ENCODE peak calls at places on chromosomes 6 and 20, in seven cellular contexts. O is prostate gland, D is AML-193, R is HS-5, Q is nucleus accumbens, U is DMS153, K is Kasumi-1. I is an unnamed sample.

GRCh38 chr20:37265152-37265551 is 3.5 kb upstream of the GHRH start:
- DNase-seq in Q (no peak), D (peak; percentile 97), U (no peak), R (no peak), K (peak; percentile 93), O (no peak), I (peak; percentile 42)

GRCh38 chr6:105324386-105325000 is 78.4 kb downstream of the PREP start:
- DNase-seq in D (no peak), R (no peak), O (no peak), U (no peak), Q (no peak), K (no peak), I (no peak)

GRCh38 chr6:28336284-28337024 is 506 bp upstream of the ZSCAN31 start:
- DNase-seq in R (no peak), K (peak; percentile 76), D (peak; percentile 96), U (no peak), O (peak; percentile 31), Q (no peak), I (peak; percentile 58)

GRCh38 chr6:32692019-32692418 is 25.6 kb upstream of the HLA-DQB1 start:
- DNase-seq in U (peak; percentile 65), K (no peak), D (peak; percentile 76), O (peak; percentile 33), Q (no peak), R (no peak), I (peak; percentile 78)

GRCh38 chr20:37714973-37715657 is 21.3 kb downstream of the CTNNBL1 start:
- DNase-seq in R (no peak), Q (no peak), O (no peak), U (no peak), D (peak; percentile 92), K (peak; percentile 22), I (no peak)

GRCh38 chr20:25376886-25377285 is 13.7 kb downstream of the ABHD12 start:
- DNase-seq in O (no peak), D (no peak), K (no peak), R (no peak), U (no peak), Q (no peak), I (no peak)

GRCh38 chr20:25280051-25280573 is 32.2 kb downstream of the PYGB start:
- DNase-seq in K (no peak), Q (no peak), D (no peak), R (no peak), O (peak; percentile 98), U (peak; percentile 79), I (no peak)

GRCh38 chr20:6680441-6680840 is 87.0 kb upstream of the BMP2 start:
- DNase-seq in K (no peak), O (no peak), D (no peak), R (no peak), Q (no peak), U (no peak), I (no peak)

GRCh38 chr20:17594443-17594842 is 24.6 kb downstream of the DSTN start:
- DNase-seq in D (no peak), O (peak; percentile 93), Q (no peak), K (no peak), U (no peak), R (no peak), I (no peak)

GRCh38 chr6:56995347-56995746 is 40.4 kb downstream of the BEND6 start:
- DNase-seq in Q (no peak), D (no peak), U (no peak), R (no peak), K (no peak), O (no peak), I (no peak)

GRCh38 chr20:23225407-23226060 is 125.1 kb upstream of the NXT1 start:
- DNase-seq in R (peak; percentile 87), D (peak; percentile 98), U (no peak), O (no peak), Q (no peak), K (peak; percentile 90), I (no peak)

GRCh38 chr20:47315339-47315662 is 41.2 kb downstream of the ZMYND8 start:
- DNase-seq in U (peak; percentile 14), Q (no peak), O (no peak), K (no peak), D (no peak), R (peak; percentile 95), I (no peak)

GRCh38 chr6:137724495-137725211 is 142.4 kb upstream of the TNFAIP3 start:
- DNase-seq in O (no peak), U (no peak), Q (no peak), K (no peak), R (no peak), D (no peak), I (no peak)

GRCh38 chr20:15708984-15709598 is 864.2 kb downstream of the KIF16B start:
- DNase-seq in K (peak; percentile 8), U (no peak), O (no peak), D (peak; percentile 1), R (no peak), Q (peak; percentile 14), I (peak; percentile 73)

GRCh38 chr20:2305479-2305878 is 9.7 kb downstream of the TGM3 start:
- DNase-seq in O (no peak), R (no peak), D (no peak), K (no peak), U (no peak), Q (no peak), I (no peak)

GRCh38 chr6:125942677-125943527 is 13.7 kb upstream of the HINT3 start:
- DNase-seq in O (no peak), Q (no peak), D (no peak), K (no peak), U (no peak), R (no peak), I (no peak)

GRCh38 chr6:110475255-110475654 is 1.2 kb downstream of the SLC22A16 start:
- DNase-seq in O (no peak), D (peak; percentile 100), K (peak; percentile 99), U (no peak), Q (no peak), R (no peak), I (peak; percentile 39)

GRCh38 chr6:95244749-95245148 is 332.6 kb upstream of the MANEA start:
- DNase-seq in Q (no peak), D (no peak), O (no peak), U (no peak), K (no peak), R (no peak), I (no peak)

GRCh38 chr20:33561981-33562601 is 72.2 kb downstream of the CBFA2T2 start:
- DNase-seq in Q (peak; percentile 8), R (peak; percentile 95), K (no peak), O (peak; percentile 91), U (peak; percentile 96), D (no peak), I (no peak)

GRCh38 chr20:57621426-57622200 is 1.4 kb upstream of the ZBP1 start:
- DNase-seq in O (no peak), K (no peak), U (no peak), R (no peak), D (no peak), Q (no peak), I (no peak)

GRCh38 chr20:50788045-50788867 is 6.6 kb upstream of the BCAS4 start:
- DNase-seq in D (no peak), K (peak; percentile 18), U (no peak), Q (peak; percentile 11), R (peak; percentile 75), O (peak; percentile 28), I (no peak)

GRCh38 chr20:59042151-59042795 is at the start of gene PRELID3B:
- DNase-seq in R (no peak), O (no peak), K (peak; percentile 11), U (no peak), D (peak; percentile 29), Q (no peak), I (no peak)

GRCh38 chr6:108760158-108761050 is 87.8 kb upstream of the ARMC2 start:
- DNase-seq in Q (no peak), O (no peak), D (no peak), K (peak; percentile 61), U (no peak), R (no peak), I (no peak)

GRCh38 chr6:142893088-142893487 is 51.9 kb downstream of the HIVEP2 start:
- DNase-seq in K (no peak), D (no peak), O (no peak), R (no peak), Q (no peak), U (no peak), I (no peak)

GRCh38 chr6:161038229-161039003 is 46.8 kb downstream of the MAP3K4 start:
- DNase-seq in K (no peak), U (no peak), R (peak; percentile 93), O (no peak), Q (no peak), D (no peak), I (no peak)

GRCh38 chr20:15628954-15629353 is 944.3 kb downstream of the KIF16B start:
- DNase-seq in U (no peak), D (no peak), O (no peak), K (no peak), R (no peak), Q (no peak), I (no peak)

GRCh38 chr20:33793011-33793931 is 17.9 kb upstream of the CHMP4B start:
- DNase-seq in O (peak; percentile 43), K (no peak), D (no peak), U (no peak), R (no peak), Q (no peak), I (no peak)

GRCh38 chr20:8875586-8875985 is 193.3 kb upstream of the PLCB4 start:
- DNase-seq in O (no peak), K (no peak), Q (no peak), D (no peak), R (no peak), U (no peak), I (no peak)

GRCh38 chr20:4263011-4263410 is 247.7 kb upstream of the RNF24 start:
- DNase-seq in Q (no peak), O (no peak), U (no peak), D (no peak), R (no peak), K (no peak), I (no peak)

GRCh38 chr20:63166423-63167020 is 49.4 kb downstream of the YTHDF1 start:
- DNase-seq in O (no peak), U (no peak), R (no peak), K (no peak), Q (no peak), D (no peak), I (no peak)

GRCh38 chr6:13183446-13184088 is 144.8 kb downstream of the TBC1D7 start:
- DNase-seq in O (no peak), D (no peak), Q (peak; percentile 11), R (no peak), U (no peak), K (no peak), I (no peak)

GRCh38 chr20:53124803-53125202 is 152.6 kb downstream of the TSHZ2 start:
- DNase-seq in R (no peak), U (no peak), Q (no peak), K (no peak), O (no peak), D (no peak), I (no peak)

GRCh38 chr20:57693002-57693582 is 16.7 kb downstream of the PMEPA1 start:
- DNase-seq in Q (no peak), R (no peak), U (no peak), D (no peak), O (peak; percentile 86), K (no peak), I (peak; percentile 59)

GRCh38 chr6:15441215-15441868 is 195.5 kb downstream of the JARID2 start:
- DNase-seq in U (peak; percentile 29), O (no peak), Q (peak; percentile 5), D (peak; percentile 77), R (peak; percentile 58), K (peak; percentile 70), I (peak; percentile 56)